ENCODE peak calls at places on chromosomes 5 and 9, in six cellular contexts. J, C, P, H, S and O are unnamed samples. For H3K9me3, the result is how much of the 10 kb centered on the place peaks cover.

GRCh38 chr5:76926329-76927105 is 26.3 kb upstream of the CRHBP start:
- DNase-seq in J (no peak), C (no peak), P (no peak), H (no peak), S (no peak), O (no peak)

GRCh38 chr5:177133845-177134652 is 476 bp downstream of the NSD1 start:
- DNase-seq in J (peak), C (peak), P (peak), H (peak), S (peak), O (no peak)

GRCh38 chr5:154784856-154785255 is 29.7 kb downstream of the LARP1 start:
- DNase-seq in J (no peak), C (no peak), P (no peak), H (no peak), S (no peak), O (no peak)

GRCh38 chr9:99819123-99819483 is 2.6 kb upstream of the NR4A3 start:
- DNase-seq in J (no peak), C (no peak), P (no peak), H (no peak), S (no peak), O (peak)

GRCh38 chr5:135326296-135327240 is 72.5 kb downstream of the MACROH2A1 start:
- DNase-seq in J (no peak), C (no peak), P (no peak), H (no peak), S (no peak), O (no peak)

GRCh38 chr9:107856633-107857032 is 367.1 kb upstream of the KLF4 start:
- DNase-seq in J (no peak), C (no peak), P (no peak), H (no peak), S (no peak), O (no peak)

GRCh38 chr5:140690376-140690932 is 716 bp downstream of the HARS1 start:
- DNase-seq in J (no peak), C (no peak), P (no peak), H (peak), S (no peak), O (no peak)

GRCh38 chr9:84490206-84490605 is 149.6 kb upstream of the SLC28A3 start:
- DNase-seq in J (no peak), C (no peak), P (no peak), H (no peak), S (no peak), O (no peak)

GRCh38 chr9:19440823-19441580 is 32.2 kb downstream of the ACER2 start:
- DNase-seq in J (no peak), C (no peak), P (no peak), H (no peak), S (no peak), O (no peak)

GRCh38 chr5:33230467-33231078 is 210.2 kb upstream of the TARS1 start:
- DNase-seq in J (peak), C (no peak), P (no peak), H (no peak), S (no peak), O (no peak)

GRCh38 chr9:24487946-24488345 is 57.8 kb downstream of the IZUMO3 start:
- DNase-seq in J (no peak), C (no peak), P (no peak), H (no peak), S (no peak), O (no peak)

GRCh38 chr5:140341591-140341990 is 4.8 kb downstream of the HBEGF start:
- DNase-seq in J (no peak), C (no peak), P (no peak), H (no peak), S (peak), O (no peak)

GRCh38 chr5:57703726-57704125 is 221.1 kb upstream of the ACTBL2 start:
- DNase-seq in J (peak), C (no peak), P (no peak), H (no peak), S (no peak), O (no peak)

GRCh38 chr9:100098241-100098886 is 436 bp downstream of the ERP44 start:
- DNase-seq in J (peak), C (peak), P (peak), H (peak), S (peak), O (peak)

GRCh38 chr9:90894956-90895687 is 93.5 kb downstream of the SYK start:
- DNase-seq in J (no peak), C (no peak), P (no peak), H (peak), S (no peak), O (no peak)

GRCh38 chr5:73376618-73377170 is 71.9 kb downstream of the FOXD1 start:
- DNase-seq in J (peak), C (no peak), P (peak), H (peak), S (no peak), O (no peak)

GRCh38 chr5:132764671-132765070 is 12.4 kb downstream of the SEPTIN8 start:
- DNase-seq in J (no peak), C (no peak), P (no peak), H (no peak), S (no peak), O (no peak)

GRCh38 chr5:141869514-141869913 is 8.7 kb downstream of the PCDH1 start:
- DNase-seq in J (no peak), C (peak), P (no peak), H (no peak), S (no peak), O (no peak)

GRCh38 chr9:122477346-122477745 is 380 bp downstream of the OR1J1 start:
- DNase-seq in J (no peak), C (no peak), P (no peak), H (no peak), S (no peak), O (no peak)

GRCh38 chr5:53463909-53464621 is 16.4 kb upstream of the FST start:
- DNase-seq in J (peak), C (no peak), P (peak), H (no peak), S (no peak), O (no peak)

GRCh38 chr5:45110399-45110798 is 301.7 kb downstream of the MRPS30 start:
- DNase-seq in J (no peak), C (no peak), P (no peak), H (no peak), S (no peak), O (no peak)

GRCh38 chr5:45109636-45110035 is 300.9 kb downstream of the MRPS30 start:
- DNase-seq in J (no peak), C (no peak), P (no peak), H (no peak), S (no peak), O (no peak)

GRCh38 chr5:45109062-45109461 is 300.3 kb downstream of the MRPS30 start:
- DNase-seq in J (no peak), C (no peak), P (no peak), H (no peak), S (no peak), O (no peak)

DNA sequence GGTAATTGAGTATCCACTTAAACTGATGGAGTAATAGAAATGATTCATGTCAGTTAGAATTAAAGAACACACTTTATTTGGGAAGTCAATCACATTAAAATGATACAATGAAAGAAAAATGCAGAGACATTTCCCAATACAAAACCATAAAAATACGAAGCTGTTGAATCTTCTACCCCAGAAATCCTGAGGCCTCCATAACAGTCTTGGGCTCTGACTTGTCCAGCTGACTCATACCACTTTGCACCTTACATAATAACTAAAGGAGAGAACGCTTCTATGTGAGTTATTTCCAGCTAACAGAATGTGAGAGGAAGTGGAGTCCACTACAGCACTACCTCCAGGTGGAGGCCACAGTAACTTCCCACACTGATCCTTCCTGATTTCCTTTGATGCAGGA is 305.0 kb downstream of the MRPS30 start:
- DNase-seq in J (no peak), C (no peak), P (no peak), H (no peak), S (no peak), O (no peak)
- H3K27ac ChIP-seq in J (no peak), C (no peak), P (no peak), H (no peak), S (no peak), O (no peak)

DNA sequence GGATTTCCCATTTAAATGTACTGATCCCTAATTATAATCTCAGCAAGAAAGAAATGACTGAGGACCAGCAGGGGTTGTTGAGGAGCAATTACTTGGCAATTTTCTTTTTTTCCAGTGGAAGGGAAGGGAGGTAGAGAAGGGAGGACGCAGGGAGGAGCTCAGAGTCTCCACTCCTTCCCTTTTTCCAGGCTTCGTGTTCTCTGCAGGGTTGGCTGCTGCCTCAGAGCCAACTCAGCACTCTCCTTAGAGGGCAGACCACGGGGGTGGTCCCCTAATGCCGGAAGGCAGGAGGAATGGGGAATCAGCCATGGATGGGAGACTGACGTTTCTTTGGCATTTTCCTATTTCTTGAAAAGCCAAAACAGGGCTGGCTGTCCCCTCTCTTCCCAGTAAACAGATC is 39.5 kb upstream of the LCP2 start:
- DNase-seq in J (no peak), C (no peak), P (no peak), H (no peak), S (no peak), O (no peak)
- H3K9me3 ChIP-seq in J (under half), C (under half), P (under half), H (under half), S (under half), O (under half)

GRCh38 chr9:110579763-110580255 is 268 bp upstream of the SVEP1 start:
- DNase-seq in J (peak), C (no peak), P (peak), H (no peak), S (peak), O (no peak)
- H3K27ac ChIP-seq in J (no peak), C (peak), P (peak), H (no peak), S (peak), O (peak)

GRCh38 chr5:103393131-103393754 is 134.7 kb downstream of the MACIR start:
- DNase-seq in J (peak), C (no peak), P (no peak), H (peak), S (no peak), O (no peak)
- H3K9me3 ChIP-seq in J (under half), C (under half), P (under half), H (under half), S (under half), O (under half)

GRCh38 chr9:87071473-87071872 is 124.2 kb upstream of the GAS1 start:
- DNase-seq in J (no peak), C (no peak), P (no peak), H (peak), S (no peak), O (no peak)
- H3K27ac ChIP-seq in J (no peak), C (no peak), P (no peak), H (no peak), S (no peak), O (no peak)

GRCh38 chr5:164799391-164799790 is 1294.0 kb downstream of the MAT2B start:
- DNase-seq in J (no peak), C (no peak), P (no peak), H (no peak), S (no peak), O (no peak)
- H3K9me3 ChIP-seq in J (under half), C (under half), P (under half), H (under half), S (under half), O (under half)

GRCh38 chr5:138930371-138931097 is 55.4 kb upstream of the LRRTM2 start:
- DNase-seq in J (no peak), C (no peak), P (no peak), H (no peak), S (no peak), O (no peak)

GRCh38 chr5:138934971-138935370 is 59.8 kb upstream of the LRRTM2 start:
- DNase-seq in J (no peak), C (no peak), P (no peak), H (no peak), S (no peak), O (no peak)

GRCh38 chr5:138929571-138929955 is 54.4 kb upstream of the LRRTM2 start:
- DNase-seq in J (no peak), C (no peak), P (no peak), H (no peak), S (no peak), O (no peak)

GRCh38 chr5:138933522-138934290 is 58.6 kb upstream of the LRRTM2 start:
- DNase-seq in J (no peak), C (no peak), P (no peak), H (no peak), S (no peak), O (no peak)

DNA sequence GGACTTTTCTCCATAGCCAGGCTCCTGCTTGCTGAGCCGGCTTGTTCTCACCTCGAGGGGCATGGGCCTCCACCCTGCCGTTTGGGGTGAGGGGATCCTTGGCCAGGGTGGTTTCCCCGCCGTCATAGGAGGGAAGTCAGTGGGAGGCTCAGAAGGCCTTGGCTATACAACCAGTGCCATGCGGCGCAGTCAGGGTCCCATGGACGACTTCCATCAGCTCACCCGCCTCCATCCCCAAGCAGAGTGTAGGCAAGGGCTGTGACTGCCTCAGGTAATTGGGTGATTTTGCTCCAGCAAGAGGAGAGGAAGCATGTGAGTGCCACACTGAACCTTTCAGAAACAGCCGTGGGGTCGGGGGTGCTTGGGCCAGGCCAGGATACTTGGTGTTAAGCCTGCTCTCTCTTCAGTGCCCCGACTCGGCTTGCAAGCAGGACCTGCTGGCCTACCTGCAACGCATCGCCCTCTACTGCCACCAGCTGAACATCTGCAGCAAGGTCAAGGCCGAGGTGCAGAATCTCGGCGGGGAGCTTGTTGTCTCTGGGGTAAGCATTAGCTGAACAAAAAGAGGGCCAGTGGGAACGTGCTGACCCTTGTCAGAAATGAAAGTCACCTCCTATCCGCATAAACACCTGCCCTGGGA is 57.2 kb upstream of the LRRTM2 start:
- DNase-seq in J (no peak), C (no peak), P (no peak), H (no peak), S (no peak), O (no peak)
- H3K27ac ChIP-seq in J (no peak), C (no peak), P (no peak), H (no peak), S (no peak), O (no peak)